ENCODE peak calls at places on chromosomes 4 and X, in eight cellular contexts. One of them, this sample, is unnamed.

GRCh38 chr4:127284236-127284635 is 348.5 kb upstream of the INTU start:
- DNase-seq in tibial artery: no peak
- DNase-seq in heart left ventricle: no peak
- DNase-seq in GM12864: no peak
- DNase-seq in esophagus squamous epithelium: no peak
- DNase-seq in ovary: no peak
- DNase-seq in nephron progenitor cell: no peak
- DNase-seq in BE2C: no peak
- DNase-seq in this sample: no peak

GRCh38 chr4:113411496-113411938 is 350.0 kb downstream of the CAMK2D start:
- DNase-seq in tibial artery: no peak
- DNase-seq in heart left ventricle: no peak
- DNase-seq in GM12864: no peak
- DNase-seq in esophagus squamous epithelium: no peak
- DNase-seq in ovary: no peak
- DNase-seq in nephron progenitor cell: no peak
- DNase-seq in BE2C: no peak
- DNase-seq in this sample: peak

GRCh38 chr4:142512161-142512560 is 333.9 kb downstream of the INPP4B start:
- DNase-seq in tibial artery: no peak
- DNase-seq in heart left ventricle: no peak
- DNase-seq in GM12864: no peak
- DNase-seq in esophagus squamous epithelium: no peak
- DNase-seq in ovary: no peak
- DNase-seq in nephron progenitor cell: no peak
- DNase-seq in BE2C: no peak
- DNase-seq in this sample: peak

GRCh38 chr4:1060646-1061371 is 49.4 kb downstream of the FGFRL1 start:
- DNase-seq in tibial artery: no peak
- DNase-seq in heart left ventricle: no peak
- DNase-seq in GM12864: no peak
- DNase-seq in esophagus squamous epithelium: no peak
- DNase-seq in ovary: no peak
- DNase-seq in nephron progenitor cell: no peak
- DNase-seq in BE2C: no peak
- DNase-seq in this sample: no peak

GRCh38 chrX:78321809-78322208 is 5.6 kb downstream of the CYSLTR1 start:
- DNase-seq in tibial artery: peak
- DNase-seq in heart left ventricle: peak
- DNase-seq in GM12864: peak
- DNase-seq in esophagus squamous epithelium: no peak
- DNase-seq in ovary: no peak
- DNase-seq in nephron progenitor cell: no peak
- DNase-seq in BE2C: no peak
- DNase-seq in this sample: no peak

GRCh38 chrX:110310000-110310790 is 7.7 kb downstream of the AMMECR1 start:
- DNase-seq in tibial artery: no peak
- DNase-seq in heart left ventricle: no peak
- DNase-seq in GM12864: no peak
- DNase-seq in esophagus squamous epithelium: no peak
- DNase-seq in ovary: no peak
- DNase-seq in nephron progenitor cell: no peak
- DNase-seq in BE2C: no peak
- DNase-seq in this sample: no peak

GRCh38 chr4:20305976-20306375 is 54.3 kb downstream of the SLIT2 start:
- DNase-seq in tibial artery: no peak
- DNase-seq in heart left ventricle: no peak
- DNase-seq in GM12864: no peak
- DNase-seq in esophagus squamous epithelium: no peak
- DNase-seq in ovary: no peak
- DNase-seq in nephron progenitor cell: no peak
- DNase-seq in BE2C: peak
- DNase-seq in this sample: no peak

GRCh38 chrX:10450229-10450958 is 170.0 kb downstream of the MID1 start:
- DNase-seq in tibial artery: no peak
- DNase-seq in heart left ventricle: no peak
- DNase-seq in GM12864: no peak
- DNase-seq in esophagus squamous epithelium: no peak
- DNase-seq in ovary: no peak
- DNase-seq in nephron progenitor cell: no peak
- DNase-seq in BE2C: no peak
- DNase-seq in this sample: peak

GRCh38 chr4:53997901-53998300 is 66.5 kb downstream of the CHIC2 start:
- DNase-seq in tibial artery: no peak
- DNase-seq in heart left ventricle: no peak
- DNase-seq in GM12864: no peak
- DNase-seq in esophagus squamous epithelium: no peak
- DNase-seq in ovary: no peak
- DNase-seq in nephron progenitor cell: no peak
- DNase-seq in BE2C: no peak
- DNase-seq in this sample: no peak

GRCh38 chr4:151808120-151808529 is 47.3 kb upstream of the GATB start:
- DNase-seq in tibial artery: no peak
- DNase-seq in heart left ventricle: peak
- DNase-seq in GM12864: no peak
- DNase-seq in esophagus squamous epithelium: no peak
- DNase-seq in ovary: no peak
- DNase-seq in nephron progenitor cell: no peak
- DNase-seq in BE2C: no peak
- DNase-seq in this sample: peak

GRCh38 chrX:103678199-103678993 is 8.1 kb downstream of the MORF4L2 start:
- DNase-seq in tibial artery: no peak
- DNase-seq in heart left ventricle: no peak
- DNase-seq in GM12864: no peak
- DNase-seq in esophagus squamous epithelium: no peak
- DNase-seq in ovary: no peak
- DNase-seq in nephron progenitor cell: no peak
- DNase-seq in BE2C: no peak
- DNase-seq in this sample: peak

GRCh38 chr4:2251073-2251794 is 9.3 kb upstream of the HAUS3 start:
- DNase-seq in tibial artery: no peak
- DNase-seq in heart left ventricle: peak
- DNase-seq in GM12864: no peak
- DNase-seq in esophagus squamous epithelium: no peak
- DNase-seq in ovary: peak
- DNase-seq in nephron progenitor cell: peak
- DNase-seq in BE2C: peak
- DNase-seq in this sample: no peak

GRCh38 chr4:182547435-182547834 is 304.2 kb downstream of the TENM3 start:
- DNase-seq in tibial artery: no peak
- DNase-seq in heart left ventricle: no peak
- DNase-seq in GM12864: peak
- DNase-seq in esophagus squamous epithelium: no peak
- DNase-seq in ovary: no peak
- DNase-seq in nephron progenitor cell: no peak
- DNase-seq in BE2C: no peak
- DNase-seq in this sample: no peak

GRCh38 chrX:141439651-141440050 is 144.9 kb downstream of the SPANXA1 start:
- DNase-seq in tibial artery: no peak
- DNase-seq in heart left ventricle: no peak
- DNase-seq in GM12864: no peak
- DNase-seq in esophagus squamous epithelium: no peak
- DNase-seq in ovary: no peak
- DNase-seq in nephron progenitor cell: no peak
- DNase-seq in BE2C: no peak
- DNase-seq in this sample: peak

GRCh38 chrX:129488359-129488758 is 34.9 kb downstream of the SMARCA1 start:
- DNase-seq in tibial artery: no peak
- DNase-seq in heart left ventricle: no peak
- DNase-seq in GM12864: no peak
- DNase-seq in esophagus squamous epithelium: no peak
- DNase-seq in ovary: no peak
- DNase-seq in nephron progenitor cell: no peak
- DNase-seq in BE2C: no peak
- DNase-seq in this sample: no peak

GRCh38 chr4:118086334-118086733 is 52.0 kb downstream of the NDST3 start:
- DNase-seq in tibial artery: no peak
- DNase-seq in heart left ventricle: no peak
- DNase-seq in GM12864: no peak
- DNase-seq in esophagus squamous epithelium: no peak
- DNase-seq in ovary: no peak
- DNase-seq in nephron progenitor cell: no peak
- DNase-seq in BE2C: no peak
- DNase-seq in this sample: peak

GRCh38 chr4:2927016-2927695 is 36.0 kb downstream of the NOP14 start:
- DNase-seq in tibial artery: peak
- DNase-seq in heart left ventricle: peak
- DNase-seq in GM12864: no peak
- DNase-seq in esophagus squamous epithelium: no peak
- DNase-seq in ovary: peak
- DNase-seq in nephron progenitor cell: no peak
- DNase-seq in BE2C: no peak
- DNase-seq in this sample: no peak

DNA sequence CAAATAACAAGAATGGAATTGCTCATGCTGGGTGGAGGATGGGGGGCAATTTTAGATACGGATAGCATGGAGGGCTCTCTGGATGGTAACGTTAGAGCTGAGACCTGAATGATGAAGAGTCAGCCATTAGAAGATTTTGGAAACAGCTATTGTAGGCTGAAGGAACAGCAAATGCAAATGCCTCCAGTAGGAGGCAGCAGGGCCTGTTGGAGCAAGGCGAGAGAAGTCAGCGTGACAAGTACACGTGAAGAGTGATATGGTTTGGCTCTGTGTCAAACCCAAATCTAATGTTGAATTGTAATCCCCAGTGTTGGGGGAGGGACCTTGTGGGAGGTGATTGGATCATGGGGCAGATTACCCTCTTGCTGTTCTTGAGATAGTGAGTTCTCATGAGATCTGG is 59.3 kb upstream of the SOD3 start:
- DNase-seq in tibial artery: no peak
- DNase-seq in heart left ventricle: no peak
- DNase-seq in GM12864: no peak
- DNase-seq in esophagus squamous epithelium: no peak
- DNase-seq in ovary: no peak
- DNase-seq in nephron progenitor cell: no peak
- DNase-seq in BE2C: no peak
- DNase-seq in this sample: peak
- TF ChIP-seq CTCF in tibial artery: no peak
- TF ChIP-seq CTCF in heart left ventricle: peak
- TF ChIP-seq CTCF in GM12864: peak
- TF ChIP-seq CTCF in esophagus squamous epithelium: peak
- TF ChIP-seq CTCF in ovary: no peak
- TF ChIP-seq CTCF in nephron progenitor cell: no peak
- TF ChIP-seq CTCF in BE2C: no peak
- TF ChIP-seq CTCF in this sample: peak

GRCh38 chr4:95180531-95181315 is 368.1 kb downstream of the UNC5C start:
- DNase-seq in tibial artery: no peak
- DNase-seq in heart left ventricle: no peak
- DNase-seq in GM12864: no peak
- DNase-seq in esophagus squamous epithelium: no peak
- DNase-seq in ovary: no peak
- DNase-seq in nephron progenitor cell: no peak
- DNase-seq in BE2C: no peak
- DNase-seq in this sample: no peak

GRCh38 chr4:95178938-95179337 is 369.8 kb downstream of the UNC5C start:
- DNase-seq in tibial artery: no peak
- DNase-seq in heart left ventricle: no peak
- DNase-seq in GM12864: no peak
- DNase-seq in esophagus squamous epithelium: no peak
- DNase-seq in ovary: no peak
- DNase-seq in nephron progenitor cell: no peak
- DNase-seq in BE2C: no peak
- DNase-seq in this sample: no peak

GRCh38 chr4:95183656-95184408 is 364.9 kb downstream of the UNC5C start:
- DNase-seq in tibial artery: no peak
- DNase-seq in heart left ventricle: no peak
- DNase-seq in GM12864: no peak
- DNase-seq in esophagus squamous epithelium: no peak
- DNase-seq in ovary: no peak
- DNase-seq in nephron progenitor cell: no peak
- DNase-seq in BE2C: no peak
- DNase-seq in this sample: no peak

GRCh38 chr4:95181446-95182306 is 367.1 kb downstream of the UNC5C start:
- DNase-seq in tibial artery: no peak
- DNase-seq in heart left ventricle: no peak
- DNase-seq in GM12864: no peak
- DNase-seq in esophagus squamous epithelium: no peak
- DNase-seq in ovary: no peak
- DNase-seq in nephron progenitor cell: peak
- DNase-seq in BE2C: peak
- DNase-seq in this sample: no peak
- TF ChIP-seq CTCF in tibial artery: no peak
- TF ChIP-seq CTCF in heart left ventricle: no peak
- TF ChIP-seq CTCF in GM12864: no peak
- TF ChIP-seq CTCF in esophagus squamous epithelium: no peak
- TF ChIP-seq CTCF in ovary: no peak
- TF ChIP-seq CTCF in nephron progenitor cell: peak
- TF ChIP-seq CTCF in BE2C: peak
- TF ChIP-seq CTCF in this sample: no peak

DNA sequence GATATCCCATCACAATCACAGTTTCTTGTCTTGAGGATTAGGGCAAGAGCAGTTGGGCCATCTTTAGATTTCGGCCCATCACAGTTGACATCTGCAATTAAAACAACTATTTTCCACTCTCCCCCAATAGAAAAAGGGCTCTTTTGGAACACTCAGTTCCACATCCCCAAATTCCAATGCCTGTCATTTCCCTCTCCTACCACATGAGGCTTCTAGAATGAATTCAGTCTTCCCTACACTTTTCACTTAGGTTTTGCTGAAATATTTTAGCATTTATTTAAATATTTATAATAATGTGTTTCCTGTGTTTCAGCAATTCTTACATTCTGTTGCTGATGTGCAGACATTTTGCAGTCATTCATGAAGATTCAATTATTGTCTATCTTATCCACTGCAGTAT is 118.4 kb downstream of the COX18 start:
- DNase-seq in tibial artery: no peak
- DNase-seq in heart left ventricle: no peak
- DNase-seq in GM12864: no peak
- DNase-seq in esophagus squamous epithelium: no peak
- DNase-seq in ovary: no peak
- DNase-seq in nephron progenitor cell: no peak
- DNase-seq in BE2C: no peak
- DNase-seq in this sample: no peak
- TF ChIP-seq CTCF in tibial artery: no peak
- TF ChIP-seq CTCF in heart left ventricle: no peak
- TF ChIP-seq CTCF in GM12864: no peak
- TF ChIP-seq CTCF in esophagus squamous epithelium: no peak
- TF ChIP-seq CTCF in ovary: no peak
- TF ChIP-seq CTCF in nephron progenitor cell: no peak
- TF ChIP-seq CTCF in BE2C: no peak
- TF ChIP-seq CTCF in this sample: peak

DNA sequence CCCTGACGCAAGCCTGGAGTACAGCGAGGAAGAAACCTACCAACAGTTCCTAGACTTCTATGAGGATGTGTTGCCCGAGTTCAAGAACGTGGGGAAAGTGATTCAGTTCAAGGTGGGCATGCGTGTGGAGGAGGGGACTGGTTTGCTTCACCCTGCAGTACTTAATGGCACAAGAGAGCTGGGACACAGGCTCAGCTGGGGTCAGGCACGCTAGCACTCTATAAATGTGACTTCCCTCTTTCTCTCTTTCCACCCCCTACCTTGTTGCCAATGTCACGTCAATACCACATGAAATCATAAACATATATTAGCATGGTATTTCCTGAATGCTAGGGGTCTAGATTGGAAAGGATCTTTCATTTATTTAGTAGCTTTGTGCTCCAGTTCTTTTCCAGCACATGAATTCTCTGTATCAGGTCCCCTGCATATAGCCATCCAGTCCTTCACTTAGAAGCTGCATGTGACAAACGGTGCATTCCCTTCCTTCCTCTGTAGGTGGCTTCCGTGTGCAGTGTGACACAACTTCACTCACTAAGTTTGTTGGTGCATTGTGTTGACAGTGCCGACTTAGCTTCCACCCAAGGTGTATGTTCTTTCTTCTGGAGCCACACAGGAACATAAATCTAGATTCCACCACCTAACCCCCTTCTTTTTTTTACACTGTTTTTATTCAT is 25.6 kb downstream of the ZRSR2 start:
- DNase-seq in tibial artery: no peak
- DNase-seq in heart left ventricle: no peak
- DNase-seq in GM12864: peak
- DNase-seq in esophagus squamous epithelium: no peak
- DNase-seq in ovary: no peak
- DNase-seq in nephron progenitor cell: peak
- DNase-seq in BE2C: peak
- DNase-seq in this sample: no peak
- TF ChIP-seq CTCF in tibial artery: no peak
- TF ChIP-seq CTCF in heart left ventricle: no peak
- TF ChIP-seq CTCF in GM12864: peak
- TF ChIP-seq CTCF in esophagus squamous epithelium: peak
- TF ChIP-seq CTCF in ovary: no peak
- TF ChIP-seq CTCF in nephron progenitor cell: peak
- TF ChIP-seq CTCF in BE2C: peak
- TF ChIP-seq CTCF in this sample: peak